ENCODE peak calls at places on chromosomes 7 and 10, in ten cellular contexts. Z is fibroblast of lung, W is fibroblast of mammary gland, U is hepatocyte, V is esophagus squamous epithelium, D is AG04449, N is choroid plexus epithelial cell, H is stomach, Y is PC-3, S is cardiac fibroblast. F is an unnamed sample.

GRCh38 chr10:96560970-96561887 is 25.6 kb downstream of the TM9SF3 start:
- DNase-seq in H (no peak), S (peak), Y (peak), Z (peak), U (peak), N (peak), W (peak), D (no peak), V (no peak), F (no peak)

GRCh38 chr10:112515126-112515525 is 68.1 kb downstream of the VTI1A start:
- DNase-seq in Y (no peak), N (no peak), Z (no peak), V (no peak), U (no peak), D (no peak), H (no peak), S (no peak), W (no peak), F (no peak)

GRCh38 chr10:88783734-88784133 is 18.8 kb upstream of the LIPM start:
- DNase-seq in S (peak), H (no peak), D (no peak), U (no peak), V (no peak), Z (no peak), W (peak), Y (no peak), N (peak), F (peak)

GRCh38 chr7:130150587-130150986 is 54.6 kb downstream of the TMEM209 start:
- DNase-seq in H (no peak), U (no peak), V (no peak), N (no peak), D (no peak), Y (no peak), W (no peak), Z (no peak), S (no peak), F (no peak)

GRCh38 chr10:119668461-119668860 is 17.3 kb downstream of the BAG3 start:
- DNase-seq in U (no peak), H (no peak), N (no peak), W (no peak), Z (no peak), S (no peak), Y (no peak), V (no peak), D (no peak), F (no peak)

GRCh38 chr7:55142919-55143600 is 124.2 kb downstream of the EGFR start:
- DNase-seq in W (no peak), S (no peak), Y (no peak), D (no peak), Z (no peak), N (no peak), V (no peak), U (no peak), H (no peak), F (no peak)

GRCh38 chr7:24964177-24964576 is 15.8 kb downstream of the OSBPL3 start:
- DNase-seq in N (no peak), D (no peak), W (peak), H (no peak), S (no peak), Z (no peak), V (no peak), U (no peak), Y (no peak), F (no peak)

GRCh38 chr10:93106631-93107072 is 33.0 kb downstream of the CYP26A1 start:
- DNase-seq in V (no peak), S (peak), Y (no peak), W (peak), D (peak), Z (peak), H (no peak), U (no peak), N (peak), F (peak)

GRCh38 chr7:96287168-96287567 is 34.7 kb downstream of the SLC25A13 start:
- DNase-seq in S (no peak), Z (no peak), D (no peak), U (no peak), N (no peak), V (no peak), Y (no peak), W (no peak), H (no peak), F (no peak)

DNA sequence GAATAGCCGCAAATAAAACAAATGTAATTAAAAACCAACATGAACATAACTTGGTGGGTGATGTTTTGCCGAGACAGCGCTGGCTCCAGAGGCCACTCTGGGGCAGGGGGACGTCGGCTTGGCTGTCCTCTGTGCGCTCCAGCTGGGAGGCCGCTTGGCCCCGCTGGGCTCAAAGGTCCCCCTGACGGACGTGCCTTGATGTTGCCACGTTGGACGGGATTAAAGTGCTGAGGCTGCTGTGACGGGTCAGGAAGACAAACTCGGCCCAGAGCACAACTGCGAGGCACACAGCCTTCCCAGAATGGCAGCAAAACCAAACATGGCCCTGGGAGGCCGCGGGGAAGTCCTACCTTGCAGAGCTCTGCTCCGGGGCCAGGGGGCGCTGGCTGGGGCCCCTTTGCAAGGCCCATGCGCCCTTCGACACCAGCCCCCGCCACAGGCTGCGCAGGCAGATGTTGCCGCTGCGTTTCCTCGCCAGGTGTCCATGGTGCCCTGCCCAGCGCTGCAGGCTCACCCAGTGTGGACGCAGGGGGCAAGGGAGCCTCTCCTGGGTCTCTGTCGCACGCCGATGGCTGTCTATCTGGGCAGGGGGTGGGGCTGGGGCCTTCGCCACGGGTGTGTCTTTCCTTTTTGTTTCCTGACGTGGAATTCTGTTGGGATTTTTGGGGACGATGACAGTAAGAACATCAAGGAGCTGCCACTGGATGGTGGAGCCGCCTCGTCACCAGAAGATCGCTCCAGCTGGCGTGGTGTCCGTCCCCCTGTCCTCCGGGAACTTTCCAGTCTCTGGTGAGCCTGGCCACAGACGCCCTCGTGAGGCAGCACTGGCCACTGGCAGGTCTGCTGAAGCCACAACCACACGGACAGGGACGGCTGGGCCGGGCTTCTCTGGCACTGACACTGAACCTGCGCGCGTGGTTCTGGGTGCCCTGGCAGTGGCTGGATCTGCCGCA is 99.6 kb upstream of the DIP2C start:
- DNase-seq in N (peak), S (peak), W (no peak), U (peak), V (no peak), Z (peak), Y (peak), D (no peak), H (peak), F (no peak)
- TF ChIP-seq CTCF in N (peak), S (peak), W (no peak), U (peak), V (peak), Z (peak), Y (peak), D (peak), H (no peak), F (peak)

GRCh38 chr7:113099284-113099919 is 12.8 kb upstream of the GPR85 start:
- DNase-seq in H (no peak), Y (peak), D (no peak), U (no peak), V (no peak), N (no peak), Z (no peak), W (no peak), S (no peak), F (no peak)

GRCh38 chr7:113094517-113095249 is 8.1 kb upstream of the GPR85 start:
- DNase-seq in S (no peak), Z (no peak), U (no peak), V (no peak), N (no peak), H (no peak), D (no peak), Y (no peak), W (no peak), F (no peak)

DNA sequence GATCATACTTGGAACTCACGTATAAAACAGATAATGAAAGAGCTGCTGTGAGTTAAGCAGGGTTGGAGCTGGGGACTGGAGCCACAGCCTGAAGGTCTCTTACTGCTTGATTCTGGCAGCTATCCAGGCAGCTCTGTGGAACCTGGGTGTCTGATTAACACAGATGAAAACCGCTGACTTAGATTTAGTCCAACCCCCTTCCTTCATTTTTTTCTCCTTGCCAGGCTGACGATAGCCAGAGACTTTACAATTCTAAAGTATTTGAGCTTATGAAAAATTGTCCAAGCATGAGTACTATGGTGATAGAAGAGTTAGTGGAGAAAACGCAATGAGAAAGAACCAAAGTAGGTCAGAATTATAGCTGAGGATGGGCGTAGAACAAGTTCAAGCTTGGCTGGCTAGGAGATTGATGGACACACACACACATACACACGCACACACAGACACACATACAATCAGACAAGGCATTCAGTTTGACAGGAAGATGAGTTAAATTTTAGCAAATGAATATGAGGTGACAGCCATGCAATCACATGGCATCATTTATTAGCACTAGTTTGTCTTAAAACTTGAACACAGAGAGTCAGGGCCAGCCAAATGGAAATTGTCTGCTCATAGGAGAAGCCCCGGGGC is 13.6 kb upstream of the GPR85 start:
- DNase-seq in Y (no peak), U (peak), V (no peak), S (peak), D (no peak), H (peak), N (peak), W (peak), Z (peak), F (no peak)
- H3K4me3 ChIP-seq in Y (no peak), U (no peak), V (peak), S (no peak), D (no peak), H (no peak), N (no peak), W (no peak), Z (no peak), F (no peak)

GRCh38 chr10:104183682-104184081 is 48.5 kb downstream of the CFAP43 start:
- DNase-seq in Z (no peak), H (no peak), V (no peak), W (no peak), Y (no peak), D (no peak), S (no peak), N (no peak), U (no peak), F (no peak)
- TF ChIP-seq CTCF in Z (no peak), H (no peak), V (no peak), W (no peak), Y (no peak), D (no peak), S (no peak), N (no peak), U (no peak), F (no peak)

GRCh38 chr10:29316308-29317026 is 27.6 kb downstream of the LYZL1 start:
- DNase-seq in W (no peak), S (no peak), Z (no peak), Y (no peak), U (no peak), D (no peak), N (no peak), H (no peak), V (no peak), F (no peak)
- H3K4me3 ChIP-seq in W (no peak), S (no peak), Z (no peak), Y (no peak), U (no peak), D (no peak), N (no peak), H (no peak), V (no peak), F (no peak)

GRCh38 chr10:127759276-127759675 is 22.3 kb downstream of the FOXI2 start:
- DNase-seq in Y (no peak), V (no peak), N (no peak), D (no peak), H (no peak), W (no peak), S (no peak), U (no peak), Z (no peak), F (no peak)

GRCh38 chr10:127756264-127756663 is 19.3 kb downstream of the FOXI2 start:
- DNase-seq in Z (no peak), D (no peak), W (no peak), U (no peak), S (no peak), H (no peak), V (no peak), N (peak), Y (no peak), F (no peak)

GRCh38 chr10:127755758-127756157 is 18.8 kb downstream of the FOXI2 start:
- DNase-seq in H (no peak), W (no peak), D (no peak), S (no peak), U (no peak), V (no peak), N (peak), Z (no peak), Y (no peak), F (no peak)

GRCh38 chr10:127762925-127763324 is 25.9 kb downstream of the FOXI2 start:
- DNase-seq in Z (no peak), W (no peak), N (no peak), S (no peak), H (no peak), Y (no peak), U (no peak), V (no peak), D (no peak), F (no peak)

DNA sequence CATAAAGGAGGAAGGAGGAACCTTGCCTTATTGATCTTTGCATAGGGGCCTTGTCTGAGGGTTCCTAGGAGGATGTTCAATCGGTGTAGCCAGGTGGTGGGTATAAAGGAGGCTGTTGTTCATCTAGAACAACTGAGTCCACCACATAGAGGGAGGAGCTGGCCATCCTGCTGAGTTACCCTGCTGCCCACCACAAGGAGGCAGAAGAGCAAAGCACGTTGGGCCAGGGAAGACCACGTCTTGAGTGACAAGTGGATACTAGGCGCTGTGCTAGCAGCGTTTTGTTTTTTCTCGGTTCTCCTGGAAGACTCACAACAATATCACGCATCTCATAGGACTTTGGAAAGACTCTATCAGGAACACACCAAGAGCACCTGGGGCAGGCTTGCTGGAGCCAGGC is 20.0 kb downstream of the FOXI2 start:
- DNase-seq in D (no peak), S (no peak), Z (no peak), W (no peak), Y (no peak), U (no peak), V (no peak), N (no peak), H (no peak), F (no peak)
- TF ChIP-seq CTCF in D (no peak), S (no peak), Z (no peak), W (no peak), Y (peak), U (no peak), V (no peak), N (peak), H (no peak), F (no peak)

DNA sequence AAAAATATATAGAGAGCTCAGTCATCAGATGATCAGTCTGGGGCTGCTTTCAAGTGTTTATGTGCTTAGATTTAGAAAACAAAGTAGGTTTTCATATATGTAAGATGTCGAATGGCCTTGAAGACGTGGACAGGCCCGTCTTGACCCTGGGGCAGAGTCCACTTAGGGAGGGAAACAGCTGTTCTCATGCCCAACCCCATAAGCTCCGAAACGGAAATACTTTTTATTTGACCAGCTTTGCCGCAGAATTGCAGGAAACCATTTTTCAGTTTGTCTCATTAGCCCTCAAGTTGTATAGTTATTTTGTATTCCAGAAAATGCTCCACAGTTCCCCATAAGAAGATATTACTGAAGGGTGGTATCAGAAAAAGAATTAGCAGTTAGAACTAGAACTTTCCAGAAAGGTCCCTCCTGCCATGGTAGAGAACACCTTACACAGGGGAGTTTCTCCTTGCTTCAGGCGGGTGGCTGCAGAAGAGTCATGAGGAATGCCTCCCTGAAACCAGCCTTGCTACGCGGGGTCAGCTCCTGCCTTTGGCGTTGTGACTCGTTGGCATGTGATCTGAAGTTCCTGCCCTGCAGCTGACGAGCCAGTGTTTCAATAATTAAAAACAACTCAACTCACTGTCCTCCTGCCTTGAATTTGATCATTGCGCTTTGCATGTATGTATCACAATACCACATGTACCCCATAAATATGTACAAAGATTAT is 192.7 kb downstream of the CELF2 start:
- DNase-seq in S (no peak), U (no peak), V (no peak), D (no peak), H (no peak), W (peak), Z (no peak), N (no peak), Y (no peak), F (no peak)
- H3K4me3 ChIP-seq in S (no peak), U (no peak), V (no peak), D (no peak), H (no peak), W (no peak), Z (no peak), N (no peak), Y (no peak), F (no peak)

DNA sequence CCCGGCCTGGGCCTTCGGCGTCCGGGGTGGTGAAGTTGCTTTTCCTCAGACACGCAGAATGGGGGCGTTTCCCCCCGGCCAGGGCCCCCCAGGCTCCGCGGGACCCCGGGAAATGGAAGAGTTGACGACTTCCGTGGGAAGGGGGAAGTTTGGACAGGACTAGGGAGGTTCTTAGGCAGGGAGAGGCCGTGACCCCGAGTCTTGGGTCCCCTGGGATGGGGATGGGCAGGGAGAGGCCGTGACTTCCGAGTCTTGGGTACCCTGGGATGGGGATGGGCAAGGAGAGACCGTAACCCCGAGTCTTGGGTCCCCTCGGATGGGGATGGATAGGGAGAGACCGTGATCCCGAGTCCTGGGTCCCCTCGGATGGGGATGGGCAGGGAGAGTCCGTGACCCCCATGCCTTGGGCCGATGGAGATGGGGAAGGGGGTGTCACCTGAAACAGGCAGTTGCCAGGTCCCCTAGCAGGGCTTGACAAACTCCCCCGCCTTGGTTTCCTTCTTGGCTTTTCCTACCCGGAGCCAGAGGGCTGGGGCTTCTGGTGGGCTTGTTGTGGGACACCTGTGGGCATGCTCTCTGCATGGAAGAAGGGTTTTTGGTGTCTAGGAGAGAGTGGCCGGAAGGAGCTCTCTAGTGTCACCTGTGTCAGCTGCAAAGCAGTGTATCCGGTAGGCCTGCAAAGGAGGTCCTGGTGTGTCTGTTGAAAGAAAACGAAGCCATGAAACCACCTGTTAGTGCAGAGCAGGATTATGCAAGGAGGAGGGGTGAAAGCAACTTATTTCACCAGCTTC is 1.1 kb downstream of the TRRAP start:
- DNase-seq in U (peak), S (peak), V (no peak), W (peak), Z (no peak), D (no peak), N (peak), Y (peak), H (no peak), F (no peak)
- TF ChIP-seq CTCF in U (peak), S (no peak), V (no peak), W (peak), Z (no peak), D (no peak), N (peak), Y (peak), H (no peak), F (peak)

F was measured in HFF-Myc.